ENCODE peak calls at places on chromosome 11, in seven cellular contexts. R is SK-N-SH, B is K562, H is H1, M is HCT116, T is GM12878, K is HepG2. G is an unnamed sample.

GRCh38 chr11:107017433-107018227 is 646 bp downstream of the GUCY1A2 start:
- DNase-seq in R (peak), B (peak), H (no peak), M (no peak), T (no peak), K (peak), G (peak)

GRCh38 chr11:102138677-102139076 is 28.4 kb downstream of the YAP1 start:
- DNase-seq in R (no peak), B (no peak), H (no peak), M (no peak), T (no peak), K (no peak), G (no peak)

GRCh38 chr11:65008016-65008415 is 5.9 kb upstream of the ARL2 start:
- DNase-seq in R (no peak), B (no peak), H (no peak), M (no peak), T (no peak), K (no peak), G (no peak)

GRCh38 chr11:94107363-94107762 is 21.3 kb upstream of the PANX1 start:
- DNase-seq in R (no peak), B (no peak), H (no peak), M (no peak), T (no peak), K (no peak), G (peak)

GRCh38 chr11:61102667-61103491 is 590 bp downstream of the CD5 start:
- DNase-seq in R (no peak), B (no peak), H (no peak), M (no peak), T (no peak), K (no peak), G (no peak)

GRCh38 chr11:106503901-106504300 is 426.4 kb downstream of the AASDHPPT start:
- DNase-seq in R (peak), B (no peak), H (no peak), M (no peak), T (no peak), K (no peak), G (no peak)

GRCh38 chr11:8717544-8717875 is 34.9 kb downstream of the RPL27A start:
- DNase-seq in R (no peak), B (peak), H (no peak), M (no peak), T (no peak), K (no peak), G (no peak)

GRCh38 chr11:9708544-9708943 is 44.7 kb downstream of the SWAP70 start:
- DNase-seq in R (no peak), B (no peak), H (no peak), M (no peak), T (no peak), K (no peak), G (no peak)

GRCh38 chr11:6812391-6813005 is 13.0 kb upstream of the OR6A2 start:
- DNase-seq in R (peak), B (peak), H (no peak), M (peak), T (peak), K (peak), G (peak)

GRCh38 chr11:65452806-65453490 is 30.4 kb downstream of the NEAT1 start:
- DNase-seq in R (peak), B (no peak), H (no peak), M (no peak), T (no peak), K (no peak), G (no peak)

GRCh38 chr11:69381681-69382130 is 87.8 kb downstream of the MYEOV start:
- DNase-seq in R (no peak), B (peak), H (no peak), M (no peak), T (no peak), K (no peak), G (no peak)

GRCh38 chr11:112380464-112380863 is 119.8 kb upstream of the PLET1 start:
- DNase-seq in R (no peak), B (no peak), H (no peak), M (no peak), T (no peak), K (no peak), G (no peak)

GRCh38 chr11:129312741-129313587 is 62.7 kb upstream of the BARX2 start:
- DNase-seq in R (no peak), B (no peak), H (no peak), M (no peak), T (no peak), K (no peak), G (no peak)

GRCh38 chr11:128157423-128158298 is 429.7 kb downstream of the ETS1 start:
- DNase-seq in R (peak), B (peak), H (no peak), M (peak), T (peak), K (peak), G (peak)

GRCh38 chr11:109423114-109423859 is 1.3 kb downstream of the C11orf87 start:
- DNase-seq in R (peak), B (no peak), H (peak), M (no peak), T (no peak), K (no peak), G (peak)

GRCh38 chr11:86678823-86679222 is 6.4 kb upstream of the ME3 start:
- DNase-seq in R (no peak), B (no peak), H (no peak), M (no peak), T (no peak), K (no peak), G (no peak)

GRCh38 chr11:29272019-29272654 is 744.7 kb downstream of the KCNA4 start:
- DNase-seq in R (no peak), B (no peak), H (no peak), M (peak), T (no peak), K (no peak), G (no peak)

GRCh38 chr11:72631806-72632731 is 42.2 kb downstream of the PDE2A start:
- DNase-seq in R (peak), B (peak), H (no peak), M (no peak), T (no peak), K (no peak), G (no peak)

GRCh38 chr11:48054994-48055291 is 74.6 kb downstream of the PTPRJ start:
- DNase-seq in R (no peak), B (no peak), H (no peak), M (no peak), T (no peak), K (no peak), G (peak)

GRCh38 chr11:30370164-30370563 is 47.3 kb downstream of the ARL14EP start:
- DNase-seq in R (no peak), B (no peak), H (no peak), M (no peak), T (no peak), K (no peak), G (no peak)

GRCh38 chr11:61306221-61306620 is 11.1 kb upstream of the VWCE start:
- DNase-seq in R (no peak), B (no peak), H (no peak), M (no peak), T (no peak), K (no peak), G (no peak)

GRCh38 chr11:32838505-32839274 is 9.0 kb downstream of the PRRG4 start:
- DNase-seq in R (no peak), B (no peak), H (no peak), M (no peak), T (no peak), K (no peak), G (no peak)

GRCh38 chr11:107549253-107549953 is 16.1 kb downstream of the ALKBH8 start:
- DNase-seq in R (peak), B (peak), H (no peak), M (no peak), T (no peak), K (peak), G (peak)

GRCh38 chr11:94513091-94513490 is 830 bp downstream of the C11orf97 start:
- DNase-seq in R (no peak), B (no peak), H (no peak), M (no peak), T (no peak), K (peak), G (no peak)

GRCh38 chr11:77106759-77107158 is 4.1 kb downstream of the OMP start:
- DNase-seq in R (no peak), B (no peak), H (no peak), M (no peak), T (no peak), K (no peak), G (no peak)

GRCh38 chr11:45922425-45923082 is at the start of gene LARGE2:
- DNase-seq in R (peak), B (peak), H (no peak), M (no peak), T (no peak), K (no peak), G (peak)

DNA sequence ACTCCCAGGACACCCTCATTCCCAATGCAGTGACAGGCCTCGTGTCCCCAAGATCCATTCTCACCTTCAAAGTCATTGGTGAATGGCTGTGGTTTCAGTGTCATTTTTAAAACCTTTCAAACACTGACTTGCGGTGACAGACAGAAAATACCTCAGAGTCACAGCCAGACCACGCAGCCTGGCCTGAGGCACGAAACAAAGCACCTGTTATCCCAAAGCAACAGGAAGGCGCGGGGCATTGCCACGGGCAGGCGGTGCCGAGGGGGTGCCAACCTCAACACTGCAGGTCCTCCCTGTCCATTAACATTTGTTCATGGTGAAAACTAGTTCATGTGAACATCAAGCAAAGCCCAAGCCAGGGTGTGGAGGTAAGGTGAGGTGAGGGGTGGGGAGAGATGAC is 38.2 kb downstream of the RPUSD4 start:
- DNase-seq in R (no peak), B (no peak), H (no peak), M (no peak), T (no peak), K (no peak), G (no peak)
- TF ChIP-seq JUND in R (no peak), B (no peak), H (no peak), M (no peak), T (no peak), K (no peak), G (no peak)

GRCh38 chr11:12092714-12093113 is 17.7 kb upstream of the MICAL2 start:
- DNase-seq in R (no peak), B (no peak), H (no peak), M (no peak), T (no peak), K (no peak), G (no peak)

GRCh38 chr11:12099132-12099873 is 11.1 kb upstream of the MICAL2 start:
- DNase-seq in R (no peak), B (no peak), H (no peak), M (no peak), T (no peak), K (no peak), G (no peak)

GRCh38 chr11:12098601-12099000 is 11.8 kb upstream of the MICAL2 start:
- DNase-seq in R (no peak), B (no peak), H (no peak), M (no peak), T (no peak), K (no peak), G (no peak)

GRCh38 chr11:12091957-12092558 is 18.3 kb upstream of the MICAL2 start:
- DNase-seq in R (no peak), B (no peak), H (no peak), M (no peak), T (no peak), K (peak), G (no peak)

DNA sequence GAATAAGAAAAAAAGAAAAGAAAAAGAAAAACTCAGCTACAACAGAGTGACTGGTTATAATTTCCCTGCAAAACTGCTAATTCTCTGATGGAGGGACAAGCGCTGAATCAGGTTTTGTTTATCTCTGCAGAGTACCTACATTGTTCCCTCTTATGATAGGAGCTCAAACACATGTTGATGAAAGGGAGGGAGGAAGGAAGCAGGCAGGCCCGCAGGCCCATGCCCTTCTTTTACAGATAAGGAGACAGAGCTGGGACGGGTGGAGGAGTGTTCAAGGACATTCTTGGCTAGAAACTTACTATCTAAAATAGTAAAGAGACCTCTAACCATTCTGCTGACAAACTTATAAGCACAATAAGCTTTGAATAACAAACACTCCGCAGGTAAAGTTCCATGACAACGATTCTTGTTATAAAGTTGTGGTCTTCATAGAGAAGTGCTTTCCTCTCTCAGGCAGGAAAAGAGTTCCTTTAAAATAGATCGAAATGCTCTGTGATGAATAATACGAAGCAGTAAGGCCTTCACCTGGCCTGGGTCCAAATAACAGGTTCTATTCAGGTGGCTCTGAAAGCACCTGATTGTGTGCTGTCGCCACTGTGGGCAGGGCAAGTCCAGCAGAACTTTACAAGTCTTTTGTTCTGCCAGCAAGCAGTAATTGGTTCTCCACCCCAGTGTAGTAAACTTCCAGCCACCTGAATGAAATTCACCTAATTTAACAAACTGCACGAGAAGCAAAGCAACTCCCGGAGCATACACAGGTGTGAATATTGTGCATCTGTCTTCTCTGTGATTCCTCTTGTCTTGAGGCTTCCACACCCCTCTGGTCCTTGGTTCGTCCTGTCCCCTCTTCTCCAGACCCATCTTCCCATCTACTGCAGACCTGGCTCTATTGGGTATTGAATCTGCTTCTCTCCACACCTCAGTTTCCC is 15.3 kb upstream of the MICAL2 start:
- DNase-seq in R (no peak), B (peak), H (no peak), M (no peak), T (no peak), K (no peak), G (no peak)
- TF ChIP-seq JUND in R (no peak), B (peak), H (no peak), M (no peak), T (no peak), K (no peak), G (no peak)

GRCh38 chr11:88411265-88411664 is 73.7 kb upstream of the CTSC start:
- DNase-seq in R (no peak), B (no peak), H (no peak), M (no peak), T (no peak), K (no peak), G (no peak)
- TF ChIP-seq JUND in R (peak), B (no peak), H (no peak), M (no peak), T (no peak), K (no peak), G (no peak)

GRCh38 chr11:11966826-11967668 is 41.4 kb downstream of the DKK3 start:
- DNase-seq in R (peak), B (peak), H (peak), M (peak), T (no peak), K (peak), G (peak)
- TF ChIP-seq JUND in R (no peak), B (no peak), H (no peak), M (no peak), T (no peak), K (no peak), G (no peak)

DNA sequence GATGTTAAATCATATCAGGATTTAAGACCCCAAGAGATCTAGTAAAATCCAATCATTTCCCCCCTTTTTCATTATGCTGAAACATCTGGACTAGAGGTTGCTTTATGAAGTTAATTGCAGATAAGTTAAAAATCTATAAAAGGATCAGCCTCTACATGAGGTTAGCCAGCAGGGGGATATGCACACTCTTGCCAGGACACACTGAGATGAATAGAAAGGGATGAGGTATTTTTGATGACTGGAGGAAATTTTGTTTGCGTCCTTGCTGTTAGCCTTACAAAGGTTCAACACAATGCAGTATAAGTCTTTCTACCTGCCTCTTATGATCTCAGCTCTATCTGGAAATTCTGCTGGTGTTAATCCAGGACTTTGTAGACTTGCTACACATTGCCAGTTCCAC is 1034.3 kb downstream of the LRRC4C start:
- DNase-seq in R (peak), B (no peak), H (no peak), M (no peak), T (no peak), K (no peak), G (peak)
- TF ChIP-seq JUND in R (no peak), B (no peak), H (no peak), M (no peak), T (no peak), K (no peak), G (no peak)